ENCODE peak calls at places on chromosomes 16 and 17, in four cellular contexts. M is NCI-H2171; D is astrocyte of the spinal cord; U is effector memory CD8-positive, alpha-beta T cell. Z is an unnamed sample.

GRCh38 chr16:65617421-65617820 is 495.6 kb upstream of the CDH11 start:
- DNase-seq in M (no peak), D (no peak), U (no peak), Z (no peak)

GRCh38 chr17:50882851-50883250 is 16.7 kb upstream of the TOB1 start:
- DNase-seq in M (no peak), D (peak), U (no peak), Z (no peak)

GRCh38 chr16:23407436-23408125 is 45.4 kb downstream of the COG7 start:
- DNase-seq in M (no peak), D (no peak), U (no peak), Z (peak)

GRCh38 chr17:2295575-2295974 is 8.0 kb downstream of the SMG6 start:
- DNase-seq in M (no peak), D (no peak), U (no peak), Z (no peak)

GRCh38 chr16:194516-194915 is 14.3 kb downstream of the HBQ1 start:
- DNase-seq in M (no peak), D (peak), U (no peak), Z (no peak)

GRCh38 chr16:68992521-68992920 is 112.9 kb upstream of the HAS3 start:
- DNase-seq in M (no peak), D (peak), U (no peak), Z (no peak)

GRCh38 chr16:28172331-28172730 is 39.4 kb downstream of the XPO6 start:
- DNase-seq in M (no peak), D (no peak), U (no peak), Z (no peak)

GRCh38 chr16:31458073-31458834 is 1.0 kb upstream of the ARMC5 start:
- DNase-seq in M (peak), D (peak), U (peak), Z (no peak)

GRCh38 chr17:75096082-75096625 is 8.4 kb downstream of the SLC16A5 start:
- DNase-seq in M (no peak), D (peak), U (no peak), Z (no peak)

Z was measured in NCI-H446 treated with DMSO at 0.1 percent for 48 hours.